ENCODE peak calls at places on chromosomes 11 and 22, in four cellular contexts. D, Q, S and T are unnamed samples.
A peak's percentile ranks its signal among the peaks of the same experiment; 100 is the strongest.

GRCh38 chr22:27112273-27112672 is 454.9 kb downstream of the MIAT start:
- DNase-seq in D (no peak), Q (no peak), S (no peak), T (no peak)

GRCh38 chr11:78351979-78352731 is 65.5 kb downstream of the GAB2 start:
- DNase-seq in D (no peak), Q (no peak), S (no peak), T (no peak)

GRCh38 chr22:17119481-17120202 is 1.5 kb downstream of the TMEM121B start:
- DNase-seq in D (peak; percentile 11), Q (no peak), S (no peak), T (peak; percentile 13)

GRCh38 chr11:11344045-11344444 is 9.0 kb downstream of the CSNK2A3 start:
- DNase-seq in D (no peak), Q (no peak), S (no peak), T (no peak)

GRCh38 chr22:19738664-19739447 is 15.5 kb downstream of the GP1BB start:
- DNase-seq in D (no peak), Q (no peak), S (no peak), T (no peak)

GRCh38 chr11:116836648-116837023 is 786 bp downstream of the APOA1 start:
- DNase-seq in D (no peak), Q (no peak), S (no peak), T (no peak)

GRCh38 chr11:46554205-46555162 is 39.3 kb downstream of the AMBRA1 start:
- DNase-seq in D (peak; percentile 88), Q (no peak), S (peak; percentile 56), T (peak; percentile 91)

GRCh38 chr11:108906826-108907225 is 242.0 kb downstream of the DDX10 start:
- DNase-seq in D (peak; percentile 47), Q (no peak), S (no peak), T (peak; percentile 58)

GRCh38 chr11:6249822-6250555 is 9.6 kb upstream of the CCKBR start:
- DNase-seq in D (peak; percentile 80), Q (no peak), S (no peak), T (peak; percentile 50)

GRCh38 chr11:10592331-10592730 is 23.9 kb upstream of the LYVE1 start:
- DNase-seq in D (peak; percentile 95), Q (no peak), S (no peak), T (peak; percentile 98)

GRCh38 chr22:39593061-39593930 is 22.7 kb downstream of the CACNA1I start:
- DNase-seq in D (peak; percentile 42), Q (no peak), S (no peak), T (no peak)

GRCh38 chr11:2570841-2571597 is 126.2 kb downstream of the KCNQ1 start:
- DNase-seq in D (no peak), Q (peak; percentile 3), S (no peak), T (no peak)

GRCh38 chr22:45548991-45549736 is 46.5 kb downstream of the FBLN1 start:
- DNase-seq in D (peak; percentile 69), Q (no peak), S (peak; percentile 63), T (peak; percentile 99)

GRCh38 chr11:83256602-83257340 is 29.4 kb downstream of the CCDC90B start:
- DNase-seq in D (no peak), Q (no peak), S (no peak), T (no peak)

GRCh38 chr22:47154621-47155081 is 392.2 kb downstream of the TBC1D22A start:
- DNase-seq in D (peak; percentile 53), Q (no peak), S (peak; percentile 57), T (peak; percentile 26)

GRCh38 chr11:336666-337002 is 16.0 kb upstream of the IFITM3 start:
- DNase-seq in D (no peak), Q (no peak), S (no peak), T (no peak)

GRCh38 chr22:22047776-22048175 is 65.2 kb upstream of the TOP3B start:
- DNase-seq in D (no peak), Q (no peak), S (no peak), T (no peak)